ENCODE peak calls at places on chromosomes 4 and X, in nine cellular contexts. N is fibroblast of lung; M is spleen; V is astrocyte of the spinal cord; X is activated CD8-positive, alpha-beta memory T cell treated with anti-CD3 and anti-CD28 coated beads, Interleukin-2, amount 50 U/mL, for 48 hours; U is SK-N-DZ; L is T-cell; Q is sigmoid colon; A is C1 segment of cervical spinal cord. J is an unnamed sample.

GRCh38 chr4:162116085-162116784 is 47.6 kb downstream of the FSTL5 start:
- DNase-seq in N (no peak), M (no peak), V (no peak), X (no peak), U (no peak), L (no peak), Q (no peak), A (no peak), J (no peak)

GRCh38 chr4:184955636-184956035 is 62.7 kb upstream of the HELT start:
- DNase-seq in N (no peak), M (no peak), V (no peak), X (no peak), U (no peak), L (no peak), Q (no peak), A (no peak), J (no peak)

GRCh38 chr4:86972997-86973396 is 38.2 kb downstream of the AFF1 start:
- DNase-seq in N (no peak), M (no peak), V (no peak), X (no peak), U (no peak), L (no peak), Q (no peak), A (no peak), J (no peak)

GRCh38 chr4:121189811-121190210 is 25.7 kb upstream of the TNIP3 start:
- DNase-seq in N (no peak), M (no peak), V (no peak), X (peak; percentile 61), U (no peak), L (peak; percentile 65), Q (no peak), A (no peak), J (peak; percentile 33)

GRCh38 chrX:136039485-136039884 is 54.2 kb downstream of the SLC9A6 start:
- DNase-seq in N (no peak), M (no peak), V (no peak), X (no peak), U (no peak), L (no peak), Q (no peak), A (no peak), J (no peak)

GRCh38 chr4:169791527-169792156 is 33.9 kb upstream of the HPF1 start:
- DNase-seq in N (peak; percentile 65), M (peak; percentile 77), V (peak; percentile 73), X (peak; percentile 55), U (peak; percentile 91), L (no peak), Q (no peak), A (peak; percentile 49), J (no peak)

GRCh38 chrX:51408462-51408861 is 75.8 kb downstream of the NUDT10 start:
- DNase-seq in N (no peak), M (no peak), V (no peak), X (no peak), U (no peak), L (no peak), Q (no peak), A (no peak), J (no peak)

GRCh38 chr4:84498203-84499026 is 677 bp downstream of the NKX6-1 start:
- DNase-seq in N (peak; percentile 30), M (no peak), V (peak; percentile 43), X (no peak), U (no peak), L (no peak), Q (no peak), A (peak; percentile 19), J (no peak)

GRCh38 chr4:149218672-149219071 is 597.0 kb downstream of the IQCM start:
- DNase-seq in N (no peak), M (no peak), V (no peak), X (no peak), U (no peak), L (no peak), Q (no peak), A (no peak), J (no peak)

GRCh38 chr4:142348489-142349076 is 497.5 kb downstream of the INPP4B start:
- DNase-seq in N (no peak), M (no peak), V (no peak), X (no peak), U (no peak), L (no peak), Q (no peak), A (no peak), J (no peak)

GRCh38 chrX:129641941-129642340 is 12.8 kb downstream of the APLN start:
- DNase-seq in N (peak; percentile 53), M (no peak), V (peak; percentile 39), X (no peak), U (no peak), L (no peak), Q (no peak), A (no peak), J (no peak)

GRCh38 chrX:42752730-42753129 is 25.2 kb downstream of the PPP1R2C start:
- DNase-seq in N (peak; percentile 37), M (no peak), V (no peak), X (no peak), U (no peak), L (no peak), Q (no peak), A (no peak), J (no peak)

GRCh38 chrX:47313056-47313455 is 57.3 kb upstream of the ZNF157 start:
- DNase-seq in N (no peak), M (no peak), V (no peak), X (no peak), U (no peak), L (no peak), Q (no peak), A (no peak), J (no peak)

GRCh38 chr4:88610771-88611170 is 18.5 kb downstream of the HERC3 start:
- DNase-seq in N (peak; percentile 90), M (no peak), V (peak; percentile 22), X (no peak), U (no peak), L (no peak), Q (peak; percentile 85), A (peak; percentile 30), J (no peak)

GRCh38 chr4:242121-242848 is 63.0 kb downstream of the ZNF732 start:
- DNase-seq in N (peak; percentile 47), M (peak; percentile 89), V (peak; percentile 51), X (peak; percentile 72), U (peak; percentile 54), L (peak; percentile 55), Q (peak; percentile 84), A (peak; percentile 38), J (peak; percentile 47)

GRCh38 chr4:7487998-7488671 is 53.4 kb upstream of the PSAPL1 start:
- DNase-seq in N (no peak), M (no peak), V (no peak), X (no peak), U (no peak), L (no peak), Q (no peak), A (no peak), J (no peak)

GRCh38 chr4:46956451-46956850 is 36.9 kb downstream of the GABRA4 start:
- DNase-seq in N (peak; percentile 13), M (no peak), V (no peak), X (no peak), U (no peak), L (no peak), Q (no peak), A (no peak), J (no peak)

GRCh38 chr4:173538903-173539445 is 8.9 kb upstream of the HAND2 start:
- DNase-seq in N (no peak), M (no peak), V (no peak), X (no peak), U (peak; percentile 53), L (no peak), Q (peak; percentile 75), A (no peak), J (no peak)

GRCh38 chrX:68999351-68999750 is 165.9 kb downstream of the PJA1 start:
- DNase-seq in N (peak; percentile 58), M (no peak), V (peak; percentile 22), X (no peak), U (no peak), L (no peak), Q (no peak), A (no peak), J (no peak)

GRCh38 chr4:78781925-78782324 is 5.8 kb downstream of the BMP2K start:
- DNase-seq in N (no peak), M (no peak), V (no peak), X (no peak), U (no peak), L (no peak), Q (no peak), A (no peak), J (no peak)

GRCh38 chr4:2366252-2367192 is 51.9 kb downstream of the ZFYVE28 start:
- DNase-seq in N (no peak), M (no peak), V (no peak), X (no peak), U (no peak), L (no peak), Q (peak; percentile 64), A (no peak), J (no peak)

GRCh38 chr4:123785515-123785914 is 388.9 kb downstream of the SPRY1 start:
- DNase-seq in N (peak; percentile 99), M (no peak), V (peak; percentile 90), X (no peak), U (no peak), L (no peak), Q (peak; percentile 89), A (no peak), J (no peak)

GRCh38 chrX:46979340-46979739 is 67.1 kb downstream of the JADE3 start:
- DNase-seq in N (peak; percentile 69), M (no peak), V (peak; percentile 73), X (no peak), U (no peak), L (no peak), Q (no peak), A (no peak), J (no peak)

GRCh38 chrX:71225661-71226060 is 2.6 kb downstream of the GJB1 start:
- DNase-seq in N (no peak), M (no peak), V (no peak), X (no peak), U (no peak), L (no peak), Q (no peak), A (no peak), J (no peak)

GRCh38 chr4:147138171-147138570 is 192.5 kb upstream of the TTC29 start:
- DNase-seq in N (peak; percentile 43), M (no peak), V (peak; percentile 31), X (no peak), U (no peak), L (no peak), Q (no peak), A (no peak), J (no peak)

GRCh38 chr4:37968747-37969146 is 8.5 kb downstream of the PTTG2 start:
- DNase-seq in N (no peak), M (no peak), V (no peak), X (no peak), U (no peak), L (no peak), Q (no peak), A (no peak), J (no peak)

GRCh38 chr4:169253904-169254303 is 16.9 kb downstream of the SH3RF1 start:
- DNase-seq in N (peak; percentile 100), M (no peak), V (peak; percentile 92), X (no peak), U (no peak), L (no peak), Q (no peak), A (no peak), J (no peak)

GRCh38 chr4:74660866-74661265 is 133.5 kb downstream of the BTC start:
- DNase-seq in N (no peak), M (no peak), V (no peak), X (no peak), U (no peak), L (no peak), Q (no peak), A (no peak), J (no peak)

GRCh38 chrX:47515941-47516649 is 33.1 kb upstream of the ZNF41 start:
- DNase-seq in N (peak; percentile 84), M (no peak), V (peak; percentile 62), X (no peak), U (no peak), L (no peak), Q (no peak), A (no peak), J (no peak)

GRCh38 chrX:139429913-139430312 is 100.6 kb upstream of the F9 start:
- DNase-seq in N (peak; percentile 26), M (no peak), V (no peak), X (no peak), U (peak; percentile 16), L (no peak), Q (no peak), A (no peak), J (no peak)

GRCh38 chr4:121632686-121633085 is 64.1 kb downstream of the ANXA5 start:
- DNase-seq in N (no peak), M (no peak), V (no peak), X (no peak), U (no peak), L (no peak), Q (no peak), A (no peak), J (no peak)